ENCODE peak calls at places on chromosomes 12 and 14, in eight cellular contexts. One of them, this sample, is unnamed.

GRCh38 chr12:26746315-26746714 is 86.7 kb downstream of the ITPR2 start:
- DNase-seq in Jurkat, Clone E6-1: no peak
- DNase-seq in MM.1S: no peak
- DNase-seq in brain microvascular endothelial cell: peak
- DNase-seq in psoas muscle: no peak
- DNase-seq in fibroblast of villous mesenchyme: peak
- DNase-seq in SK-N-SH: no peak
- DNase-seq in mucosa of descending colon: no peak
- DNase-seq in this sample: peak

GRCh38 chr12:132510111-132510724 is 20.3 kb downstream of the FBRSL1 start:
- DNase-seq in MM.1S: no peak
- DNase-seq in fibroblast of villous mesenchyme: no peak
- DNase-seq in SK-N-SH: no peak
- DNase-seq in psoas muscle: no peak
- DNase-seq in brain microvascular endothelial cell: no peak
- DNase-seq in mucosa of descending colon: no peak
- DNase-seq in Jurkat, Clone E6-1: no peak
- DNase-seq in this sample: no peak

GRCh38 chr12:123152823-123153222 is 1.9 kb upstream of the PITPNM2 start:
- DNase-seq in Jurkat, Clone E6-1: no peak
- DNase-seq in SK-N-SH: no peak
- DNase-seq in fibroblast of villous mesenchyme: no peak
- DNase-seq in psoas muscle: no peak
- DNase-seq in MM.1S: no peak
- DNase-seq in brain microvascular endothelial cell: no peak
- DNase-seq in mucosa of descending colon: no peak
- DNase-seq in this sample: no peak

GRCh38 chr14:51552768-51553426 is 98.8 kb upstream of the FRMD6 start:
- DNase-seq in MM.1S: no peak
- DNase-seq in Jurkat, Clone E6-1: no peak
- DNase-seq in brain microvascular endothelial cell: no peak
- DNase-seq in psoas muscle: peak
- DNase-seq in fibroblast of villous mesenchyme: no peak
- DNase-seq in SK-N-SH: peak
- DNase-seq in mucosa of descending colon: no peak
- DNase-seq in this sample: no peak

GRCh38 chr14:36057452-36058142 is 118.9 kb downstream of the PTCSC3 start:
- DNase-seq in SK-N-SH: no peak
- DNase-seq in Jurkat, Clone E6-1: no peak
- DNase-seq in mucosa of descending colon: no peak
- DNase-seq in psoas muscle: no peak
- DNase-seq in MM.1S: no peak
- DNase-seq in brain microvascular endothelial cell: no peak
- DNase-seq in fibroblast of villous mesenchyme: no peak
- DNase-seq in this sample: no peak

GRCh38 chr12:100908501-100908900 is 113.9 kb downstream of the ANO4 start:
- DNase-seq in mucosa of descending colon: no peak
- DNase-seq in psoas muscle: no peak
- DNase-seq in Jurkat, Clone E6-1: no peak
- DNase-seq in MM.1S: no peak
- DNase-seq in SK-N-SH: no peak
- DNase-seq in brain microvascular endothelial cell: no peak
- DNase-seq in fibroblast of villous mesenchyme: peak
- DNase-seq in this sample: no peak

GRCh38 chr14:75274899-75275569 is 3.6 kb upstream of the FOS start:
- DNase-seq in fibroblast of villous mesenchyme: peak
- DNase-seq in Jurkat, Clone E6-1: no peak
- DNase-seq in mucosa of descending colon: peak
- DNase-seq in psoas muscle: no peak
- DNase-seq in MM.1S: no peak
- DNase-seq in SK-N-SH: no peak
- DNase-seq in brain microvascular endothelial cell: peak
- DNase-seq in this sample: no peak

GRCh38 chr14:47917344-47917954 is 242.0 kb upstream of the MDGA2 start:
- DNase-seq in MM.1S: peak
- DNase-seq in fibroblast of villous mesenchyme: peak
- DNase-seq in mucosa of descending colon: no peak
- DNase-seq in SK-N-SH: no peak
- DNase-seq in brain microvascular endothelial cell: peak
- DNase-seq in Jurkat, Clone E6-1: peak
- DNase-seq in psoas muscle: no peak
- DNase-seq in this sample: no peak

GRCh38 chr12:42469355-42470006 is 120.1 kb downstream of the PRICKLE1 start:
- DNase-seq in SK-N-SH: no peak
- DNase-seq in psoas muscle: no peak
- DNase-seq in brain microvascular endothelial cell: no peak
- DNase-seq in mucosa of descending colon: no peak
- DNase-seq in Jurkat, Clone E6-1: peak
- DNase-seq in fibroblast of villous mesenchyme: no peak
- DNase-seq in MM.1S: peak
- DNase-seq in this sample: no peak

GRCh38 chr12:55972906-55973597 is 826 bp upstream of the RAB5B start:
- DNase-seq in brain microvascular endothelial cell: peak
- DNase-seq in SK-N-SH: no peak
- DNase-seq in fibroblast of villous mesenchyme: no peak
- DNase-seq in Jurkat, Clone E6-1: no peak
- DNase-seq in mucosa of descending colon: no peak
- DNase-seq in MM.1S: no peak
- DNase-seq in psoas muscle: no peak
- DNase-seq in this sample: no peak

GRCh38 chr14:51023964-51024363 is 70.9 kb downstream of the TRIM9 start:
- DNase-seq in Jurkat, Clone E6-1: no peak
- DNase-seq in MM.1S: no peak
- DNase-seq in brain microvascular endothelial cell: no peak
- DNase-seq in fibroblast of villous mesenchyme: peak
- DNase-seq in mucosa of descending colon: no peak
- DNase-seq in psoas muscle: no peak
- DNase-seq in SK-N-SH: no peak
- DNase-seq in this sample: no peak

GRCh38 chr14:54625158-54625557 is 58.2 kb downstream of the SAMD4A start:
- DNase-seq in SK-N-SH: no peak
- DNase-seq in MM.1S: no peak
- DNase-seq in mucosa of descending colon: no peak
- DNase-seq in brain microvascular endothelial cell: peak
- DNase-seq in fibroblast of villous mesenchyme: peak
- DNase-seq in Jurkat, Clone E6-1: no peak
- DNase-seq in psoas muscle: no peak
- DNase-seq in this sample: peak

GRCh38 chr12:131424270-131424669 is 286.6 kb upstream of the SFSWAP start:
- DNase-seq in fibroblast of villous mesenchyme: no peak
- DNase-seq in brain microvascular endothelial cell: no peak
- DNase-seq in psoas muscle: no peak
- DNase-seq in Jurkat, Clone E6-1: no peak
- DNase-seq in MM.1S: no peak
- DNase-seq in mucosa of descending colon: no peak
- DNase-seq in SK-N-SH: no peak
- DNase-seq in this sample: no peak

GRCh38 chr14:105367116-105368031 is 31.0 kb upstream of the TEX22 start:
- DNase-seq in psoas muscle: no peak
- DNase-seq in brain microvascular endothelial cell: no peak
- DNase-seq in fibroblast of villous mesenchyme: no peak
- DNase-seq in Jurkat, Clone E6-1: no peak
- DNase-seq in mucosa of descending colon: no peak
- DNase-seq in SK-N-SH: no peak
- DNase-seq in MM.1S: no peak
- DNase-seq in this sample: no peak

GRCh38 chr12:30461011-30461670 is 234.5 kb downstream of the IPO8 start:
- DNase-seq in MM.1S: no peak
- DNase-seq in psoas muscle: no peak
- DNase-seq in Jurkat, Clone E6-1: no peak
- DNase-seq in fibroblast of villous mesenchyme: no peak
- DNase-seq in brain microvascular endothelial cell: no peak
- DNase-seq in mucosa of descending colon: no peak
- DNase-seq in SK-N-SH: no peak
- DNase-seq in this sample: no peak

DNA sequence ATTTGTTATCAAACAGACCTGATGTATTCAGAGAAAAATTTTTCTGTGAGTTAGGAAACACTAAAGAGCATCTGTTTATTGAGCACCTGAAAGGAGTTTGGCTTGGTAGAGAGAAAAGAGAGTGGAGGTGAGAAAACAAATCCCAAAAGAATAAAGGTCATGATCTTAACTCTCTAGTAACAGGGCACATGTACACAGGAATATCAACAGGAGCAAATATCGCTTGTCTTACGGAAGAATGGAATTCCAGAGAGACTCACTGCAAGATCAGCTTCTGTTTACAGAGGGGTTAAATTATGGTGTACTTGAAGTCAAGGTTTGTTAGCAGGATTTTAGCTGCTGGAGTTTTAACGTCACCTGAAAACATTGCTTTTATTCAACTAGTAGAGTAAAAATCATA is 78.8 kb downstream of the SPPL3 start:
- DNase-seq in Jurkat, Clone E6-1: no peak
- DNase-seq in SK-N-SH: no peak
- DNase-seq in psoas muscle: no peak
- DNase-seq in MM.1S: no peak
- DNase-seq in mucosa of descending colon: no peak
- DNase-seq in fibroblast of villous mesenchyme: no peak
- DNase-seq in brain microvascular endothelial cell: no peak
- DNase-seq in this sample: no peak
- H3K4me3 ChIP-seq in Jurkat, Clone E6-1: no peak
- H3K4me3 ChIP-seq in SK-N-SH: no peak
- H3K4me3 ChIP-seq in psoas muscle: no peak
- H3K4me3 ChIP-seq in MM.1S: no peak
- H3K4me3 ChIP-seq in mucosa of descending colon: no peak
- H3K4me3 ChIP-seq in fibroblast of villous mesenchyme: no peak
- H3K4me3 ChIP-seq in brain microvascular endothelial cell: no peak
- H3K4me3 ChIP-seq in this sample: no peak

DNA sequence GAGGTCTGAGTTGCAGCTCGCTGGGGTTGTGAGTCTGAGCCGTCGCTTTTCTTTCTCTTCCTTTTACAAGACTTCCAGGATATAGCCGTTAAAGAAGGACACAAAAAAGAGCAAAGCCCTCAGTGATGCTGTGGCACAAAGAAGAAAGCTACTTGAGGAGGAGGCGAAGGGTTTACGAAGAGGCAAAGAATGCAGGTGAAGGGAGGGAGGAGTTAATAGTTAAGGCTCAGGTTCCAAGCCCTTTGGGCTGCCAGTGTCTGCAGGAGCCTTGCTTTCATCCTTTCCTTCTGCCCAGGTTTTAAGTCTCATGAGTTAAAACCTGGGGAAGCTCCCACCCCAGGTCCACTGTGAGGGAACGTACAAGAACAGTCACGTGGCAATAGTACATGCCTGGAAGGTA is 94.3 kb downstream of the ETV6 start:
- DNase-seq in Jurkat, Clone E6-1: no peak
- DNase-seq in mucosa of descending colon: no peak
- DNase-seq in MM.1S: no peak
- DNase-seq in fibroblast of villous mesenchyme: no peak
- DNase-seq in psoas muscle: no peak
- DNase-seq in SK-N-SH: no peak
- DNase-seq in brain microvascular endothelial cell: no peak
- DNase-seq in this sample: no peak
- H3K4me3 ChIP-seq in Jurkat, Clone E6-1: no peak
- H3K4me3 ChIP-seq in mucosa of descending colon: no peak
- H3K4me3 ChIP-seq in MM.1S: no peak
- H3K4me3 ChIP-seq in fibroblast of villous mesenchyme: no peak
- H3K4me3 ChIP-seq in psoas muscle: no peak
- H3K4me3 ChIP-seq in SK-N-SH: no peak
- H3K4me3 ChIP-seq in brain microvascular endothelial cell: no peak
- H3K4me3 ChIP-seq in this sample: no peak

GRCh38 chr12:89385965-89386537 is 33.8 kb upstream of the DUSP6 start:
- DNase-seq in psoas muscle: no peak
- DNase-seq in brain microvascular endothelial cell: no peak
- DNase-seq in MM.1S: no peak
- DNase-seq in SK-N-SH: no peak
- DNase-seq in fibroblast of villous mesenchyme: no peak
- DNase-seq in Jurkat, Clone E6-1: no peak
- DNase-seq in mucosa of descending colon: no peak
- DNase-seq in this sample: no peak

GRCh38 chr12:89383235-89384049 is 31.1 kb upstream of the DUSP6 start:
- DNase-seq in brain microvascular endothelial cell: no peak
- DNase-seq in fibroblast of villous mesenchyme: peak
- DNase-seq in mucosa of descending colon: no peak
- DNase-seq in psoas muscle: no peak
- DNase-seq in MM.1S: no peak
- DNase-seq in Jurkat, Clone E6-1: no peak
- DNase-seq in SK-N-SH: peak
- DNase-seq in this sample: no peak

GRCh38 chr12:89382366-89382765 is 30.1 kb upstream of the DUSP6 start:
- DNase-seq in psoas muscle: no peak
- DNase-seq in brain microvascular endothelial cell: no peak
- DNase-seq in fibroblast of villous mesenchyme: no peak
- DNase-seq in Jurkat, Clone E6-1: no peak
- DNase-seq in mucosa of descending colon: no peak
- DNase-seq in SK-N-SH: no peak
- DNase-seq in MM.1S: no peak
- DNase-seq in this sample: no peak

GRCh38 chr12:89384750-89385273 is 32.5 kb upstream of the DUSP6 start:
- DNase-seq in brain microvascular endothelial cell: no peak
- DNase-seq in psoas muscle: no peak
- DNase-seq in mucosa of descending colon: no peak
- DNase-seq in MM.1S: no peak
- DNase-seq in SK-N-SH: no peak
- DNase-seq in Jurkat, Clone E6-1: no peak
- DNase-seq in fibroblast of villous mesenchyme: no peak
- DNase-seq in this sample: no peak

GRCh38 chr12:89384050-89384749 is 31.9 kb upstream of the DUSP6 start:
- DNase-seq in mucosa of descending colon: peak
- DNase-seq in fibroblast of villous mesenchyme: peak
- DNase-seq in Jurkat, Clone E6-1: no peak
- DNase-seq in SK-N-SH: peak
- DNase-seq in MM.1S: no peak
- DNase-seq in psoas muscle: no peak
- DNase-seq in brain microvascular endothelial cell: peak
- DNase-seq in this sample: peak
- H3K4me3 ChIP-seq in mucosa of descending colon: no peak
- H3K4me3 ChIP-seq in fibroblast of villous mesenchyme: no peak
- H3K4me3 ChIP-seq in Jurkat, Clone E6-1: no peak
- H3K4me3 ChIP-seq in SK-N-SH: no peak
- H3K4me3 ChIP-seq in MM.1S: no peak
- H3K4me3 ChIP-seq in psoas muscle: no peak
- H3K4me3 ChIP-seq in brain microvascular endothelial cell: no peak
- H3K4me3 ChIP-seq in this sample: no peak

GRCh38 chr14:23066368-23066767 is 9.0 kb upstream of the CDH24 start:
- DNase-seq in mucosa of descending colon: no peak
- DNase-seq in fibroblast of villous mesenchyme: no peak
- DNase-seq in Jurkat, Clone E6-1: no peak
- DNase-seq in SK-N-SH: no peak
- DNase-seq in brain microvascular endothelial cell: no peak
- DNase-seq in MM.1S: no peak
- DNase-seq in psoas muscle: no peak
- DNase-seq in this sample: no peak

GRCh38 chr14:23068792-23069412 is 11.6 kb upstream of the CDH24 start:
- DNase-seq in psoas muscle: peak
- DNase-seq in SK-N-SH: peak
- DNase-seq in brain microvascular endothelial cell: peak
- DNase-seq in MM.1S: peak
- DNase-seq in mucosa of descending colon: peak
- DNase-seq in Jurkat, Clone E6-1: peak
- DNase-seq in fibroblast of villous mesenchyme: peak
- DNase-seq in this sample: peak

GRCh38 chr14:23066855-23067744 is 9.8 kb upstream of the CDH24 start:
- DNase-seq in Jurkat, Clone E6-1: no peak
- DNase-seq in SK-N-SH: no peak
- DNase-seq in fibroblast of villous mesenchyme: no peak
- DNase-seq in brain microvascular endothelial cell: no peak
- DNase-seq in mucosa of descending colon: no peak
- DNase-seq in psoas muscle: no peak
- DNase-seq in MM.1S: no peak
- DNase-seq in this sample: no peak

GRCh38 chr14:23069413-23069806 is 12.1 kb upstream of the CDH24 start:
- DNase-seq in MM.1S: no peak
- DNase-seq in Jurkat, Clone E6-1: no peak
- DNase-seq in fibroblast of villous mesenchyme: no peak
- DNase-seq in SK-N-SH: no peak
- DNase-seq in mucosa of descending colon: no peak
- DNase-seq in brain microvascular endothelial cell: no peak
- DNase-seq in psoas muscle: no peak
- DNase-seq in this sample: no peak

GRCh38 chr14:23067847-23068791 is 10.8 kb upstream of the CDH24 start:
- DNase-seq in SK-N-SH: no peak
- DNase-seq in mucosa of descending colon: no peak
- DNase-seq in psoas muscle: no peak
- DNase-seq in brain microvascular endothelial cell: no peak
- DNase-seq in Jurkat, Clone E6-1: no peak
- DNase-seq in MM.1S: no peak
- DNase-seq in fibroblast of villous mesenchyme: no peak
- DNase-seq in this sample: no peak
- H3K4me3 ChIP-seq in SK-N-SH: peak
- H3K4me3 ChIP-seq in mucosa of descending colon: no peak
- H3K4me3 ChIP-seq in psoas muscle: peak
- H3K4me3 ChIP-seq in brain microvascular endothelial cell: peak
- H3K4me3 ChIP-seq in Jurkat, Clone E6-1: no peak
- H3K4me3 ChIP-seq in MM.1S: no peak
- H3K4me3 ChIP-seq in fibroblast of villous mesenchyme: no peak
- H3K4me3 ChIP-seq in this sample: no peak

This sample was measured in SJSA1.